ENCODE peak calls at places on chromosome 3, in four cellular contexts. A is PC-9; G is GM23338; Z is CD8-positive, alpha-beta T cell. T is an unnamed sample. For H3K4me1, the result is how much of the 10 kb centered on the place peaks cover.

GRCh38 chr3:94171954-94172353 is 109.1 kb downstream of the NSUN3 start:
- DNase-seq in G (no peak), A (no peak), Z (no peak), T (no peak)

GRCh38 chr3:115800489-115801080 is 177.3 kb downstream of the GAP43 start:
- DNase-seq in Z (no peak), G (no peak), A (peak), T (peak)

GRCh38 chr3:33920511-33920910 is 122.1 kb downstream of the PDCD6IP start:
- DNase-seq in Z (no peak), G (no peak), A (no peak), T (no peak)

GRCh38 chr3:36908647-36909180 is 36.1 kb downstream of the TRANK1 start:
- DNase-seq in A (no peak), Z (no peak), G (no peak), T (no peak)

GRCh38 chr3:195441971-195442572 is 748 bp downstream of the ACAP2 start:
- DNase-seq in Z (peak), A (peak), G (peak), T (peak)

GRCh38 chr3:104987859-104988258 is 378.9 kb upstream of the ALCAM start:
- DNase-seq in G (peak), A (no peak), Z (no peak), T (no peak)

GRCh38 chr3:190044142-190044541 is 76.6 kb downstream of the P3H2 start:
- DNase-seq in Z (no peak), A (no peak), G (no peak), T (no peak)

GRCh38 chr3:24088782-24089181 is 143.7 kb downstream of the NR1D2 start:
- DNase-seq in G (peak), A (no peak), Z (no peak), T (no peak)

GRCh38 chr3:21876742-21877141 is 125.7 kb upstream of the ZNF385D start:
- DNase-seq in Z (no peak), G (no peak), A (no peak), T (no peak)

GRCh38 chr3:77411990-77412389 is 372.1 kb downstream of the ROBO2 start:
- DNase-seq in Z (no peak), A (no peak), G (no peak), T (no peak)

GRCh38 chr3:72482589-72483249 is 365.5 kb downstream of the SHQ1 start:
- DNase-seq in Z (peak), G (peak), A (peak), T (peak)

GRCh38 chr3:45865568-45865955 is 20.8 kb upstream of the CCR9 start:
- DNase-seq in A (no peak), G (no peak), Z (no peak), T (no peak)

GRCh38 chr3:16239776-16240175 is 25.0 kb downstream of the DPH3 start:
- DNase-seq in Z (no peak), A (no peak), G (no peak), T (no peak)

GRCh38 chr3:114213669-114214541 is 23.5 kb downstream of the ZNF80 start:
- DNase-seq in G (peak), Z (peak), A (peak), T (peak)

GRCh38 chr3:52028572-52028971 is 27.8 kb downstream of the DUSP7 start:
- DNase-seq in G (no peak), A (no peak), Z (no peak), T (peak)

GRCh38 chr3:14765576-14766427 is 53.0 kb upstream of the FGD5 start:
- DNase-seq in A (no peak), G (no peak), Z (no peak), T (no peak)

GRCh38 chr3:107846282-107846852 is 244.5 kb downstream of the CD47 start:
- DNase-seq in A (no peak), G (peak), Z (peak), T (peak)

GRCh38 chr3:12401208-12401607 is 83.1 kb upstream of the TSEN2 start:
- DNase-seq in Z (no peak), G (no peak), A (no peak), T (no peak)

GRCh38 chr3:104556372-104557078 is 810.2 kb upstream of the ALCAM start:
- DNase-seq in A (no peak), G (peak), Z (no peak), T (no peak)

GRCh38 chr3:154356009-154356408 is 31.7 kb upstream of the DHX36 start:
- DNase-seq in Z (no peak), A (peak), G (no peak), T (no peak)

GRCh38 chr3:190495796-190496195 is 18.1 kb upstream of the IL1RAP start:
- DNase-seq in A (no peak), G (no peak), Z (no peak), T (no peak)

GRCh38 chr3:30597131-30597768 is 9.2 kb upstream of the TGFBR2 start:
- DNase-seq in Z (no peak), A (peak), G (no peak), T (no peak)

GRCh38 chr3:6262035-6262434 is 598.9 kb upstream of the GRM7 start:
- DNase-seq in A (peak), G (no peak), Z (no peak), T (no peak)

GRCh38 chr3:12661926-12662592 is 1.9 kb downstream of the RAF1 start:
- DNase-seq in A (no peak), Z (no peak), G (no peak), T (no peak)

GRCh38 chr3:124384527-124384926 is 345.7 kb upstream of the UMPS start:
- DNase-seq in A (no peak), G (no peak), Z (no peak), T (no peak)

GRCh38 chr3:72255191-72255590 is 470.2 kb upstream of the PROK2 start:
- DNase-seq in G (peak), Z (no peak), A (no peak), T (peak)

GRCh38 chr3:46544771-46545503 is 21.2 kb downstream of the LRRC2 start:
- DNase-seq in A (no peak), Z (no peak), G (peak), T (no peak)

GRCh38 chr3:64150527-64151238 is 74.6 kb downstream of the PRICKLE2 start:
- DNase-seq in A (no peak), G (no peak), Z (no peak), T (no peak)

GRCh38 chr3:67578416-67578815 is 76.0 kb downstream of the SUCLG2 start:
- DNase-seq in Z (no peak), G (peak), A (no peak), T (no peak)

GRCh38 chr3:76107935-76108570 is 322.7 kb upstream of the ZNF717 start:
- DNase-seq in Z (no peak), G (peak), A (no peak), T (peak)

GRCh38 chr3:44042772-44043171 is 198.9 kb upstream of the TOPAZ1 start:
- DNase-seq in Z (no peak), A (no peak), G (no peak), T (no peak)

GRCh38 chr3:17491601-17492000 is 250.8 kb downstream of the TBC1D5 start:
- DNase-seq in Z (no peak), G (no peak), A (no peak), T (no peak)

GRCh38 chr3:190582667-190583066 is 68.8 kb downstream of the IL1RAP start:
- DNase-seq in A (no peak), G (no peak), Z (no peak), T (no peak)

GRCh38 chr3:194711913-194712312 is 26.2 kb downstream of the FAM43A start:
- DNase-seq in A (peak), G (peak), Z (no peak), T (no peak)

GRCh38 chr3:161291191-161291901 is 70.2 kb downstream of the NMD3 start:
- DNase-seq in G (no peak), A (peak), Z (no peak), T (no peak)

GRCh38 chr3:44072601-44073540 is 168.8 kb upstream of the TOPAZ1 start:
- DNase-seq in A (no peak), G (no peak), Z (no peak), T (no peak)

DNA sequence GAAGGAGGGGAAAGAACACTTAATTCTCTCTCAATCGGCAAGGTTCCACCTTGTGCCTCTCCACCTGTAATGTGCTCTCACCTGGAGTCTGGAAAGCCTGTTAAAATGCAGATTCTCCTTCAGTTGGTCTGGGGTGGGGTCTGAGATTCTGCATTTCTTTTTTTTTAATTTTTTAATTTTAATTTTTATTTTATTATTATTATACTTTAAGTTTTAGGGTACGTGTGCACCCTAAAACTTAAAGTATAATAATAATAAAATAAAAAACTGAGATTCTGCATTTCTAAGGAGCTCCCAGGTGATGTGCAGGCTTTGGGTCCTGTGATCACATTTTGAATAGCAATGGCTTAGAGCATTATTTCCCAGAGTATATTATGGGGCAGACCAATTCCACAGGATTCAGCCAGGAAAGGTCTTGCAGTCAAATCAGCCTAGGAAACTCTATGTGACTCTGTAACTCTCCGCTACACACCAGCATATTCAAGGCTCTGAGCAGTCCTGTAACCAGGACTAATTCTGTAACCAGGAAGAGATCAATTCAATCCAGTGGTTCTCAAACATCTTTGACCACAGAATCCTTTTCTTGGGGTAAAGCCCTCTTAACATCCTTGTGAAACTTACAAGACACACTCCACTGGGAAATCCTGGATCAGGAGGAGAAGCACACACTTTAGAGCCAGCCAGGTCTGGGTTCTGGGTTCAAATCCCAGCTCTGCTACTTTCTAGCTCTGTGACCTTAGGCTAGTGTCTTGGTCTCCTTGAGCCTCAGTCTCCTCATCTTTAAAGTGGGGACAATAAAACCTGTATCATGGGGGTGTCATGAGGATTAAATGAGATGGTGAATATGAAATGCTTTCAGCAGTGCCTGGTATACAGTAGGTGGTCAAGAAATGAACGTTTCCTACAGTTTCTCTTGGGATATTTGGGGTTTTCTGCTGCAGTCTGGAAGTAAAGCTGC is 62.3 kb upstream of the SEC13 start:
- DNase-seq in G (no peak), Z (no peak), A (no peak), T (no peak)
- H3K4me1 ChIP-seq in G (under half), Z (under half), A (under half), T (under half)

DNA sequence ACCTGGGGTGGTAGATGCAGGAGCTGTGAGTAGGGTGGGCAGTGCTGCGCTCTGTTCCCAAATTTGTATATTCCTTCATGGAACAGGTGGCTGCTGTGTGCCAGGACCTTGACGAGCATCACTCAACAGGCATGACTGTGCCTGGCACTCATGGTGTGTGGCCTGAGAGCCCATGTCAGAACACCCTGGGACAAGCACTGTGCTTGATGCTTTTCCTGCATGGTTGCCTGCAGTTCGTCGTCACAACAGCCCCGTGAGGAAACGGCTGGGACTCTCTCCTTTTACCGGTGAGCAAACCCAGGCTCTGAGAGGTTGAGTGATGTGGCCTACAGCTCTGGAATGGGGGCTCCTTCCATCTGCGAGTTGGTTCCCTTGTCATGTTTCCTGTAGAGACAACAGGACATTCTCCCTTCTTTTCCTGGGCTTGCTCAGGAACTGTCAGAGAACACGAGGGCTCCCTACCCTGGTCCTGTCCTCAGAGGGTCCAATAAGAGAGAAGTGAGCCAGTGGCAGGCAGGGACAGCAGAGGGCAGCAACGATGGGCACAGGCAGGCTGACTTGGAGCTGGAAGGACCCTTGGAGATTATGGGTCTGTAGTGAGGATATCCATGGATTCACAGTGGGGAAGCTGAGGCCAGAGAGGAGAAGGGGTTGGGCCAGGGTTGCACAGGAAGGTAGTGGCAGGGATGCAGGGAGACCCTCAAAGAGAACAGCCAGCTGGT is 37.4 kb downstream of the PRKCD start:
- DNase-seq in G (peak), A (no peak), Z (no peak), T (no peak)
- TF ChIP-seq CTCF in G (peak), A (no peak), Z (no peak), T (no peak)

GRCh38 chr3:50164984-50165383 is 9.9 kb downstream of the SEMA3F start:
- DNase-seq in A (no peak), G (no peak), Z (no peak), T (no peak)

GRCh38 chr3:50164056-50164455 is 8.9 kb downstream of the SEMA3F start:
- DNase-seq in A (peak), Z (no peak), G (no peak), T (peak)

GRCh38 chr3:50165388-50166308 is 10.5 kb downstream of the SEMA3F start:
- DNase-seq in A (no peak), G (no peak), Z (no peak), T (no peak)

GRCh38 chr3:50163572-50163971 is 8.4 kb downstream of the SEMA3F start:
- DNase-seq in Z (no peak), A (no peak), G (no peak), T (no peak)

DNA sequence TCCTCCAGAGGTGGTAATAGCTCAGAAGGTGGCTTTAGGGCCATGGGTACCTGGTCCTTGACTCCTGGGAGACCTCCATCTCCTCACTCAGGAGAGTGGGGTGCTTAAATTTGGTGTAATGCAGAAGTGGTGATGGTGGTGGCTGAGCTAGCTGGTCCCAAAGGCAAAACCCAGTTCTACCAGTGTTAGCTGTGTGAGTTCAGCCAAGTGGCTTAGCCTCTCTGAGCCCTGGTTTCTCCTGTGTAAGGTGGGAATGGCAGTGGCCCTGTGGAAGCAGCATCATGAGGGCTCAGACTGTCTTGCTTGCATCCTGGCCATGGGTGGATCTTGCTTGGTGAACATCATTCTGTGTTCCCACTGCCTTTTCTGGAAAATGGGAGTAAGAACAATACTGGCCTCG is 9.4 kb downstream of the SEMA3F start:
- DNase-seq in G (no peak), Z (no peak), A (no peak), T (no peak)
- H3K4me1 ChIP-seq in G (under half), Z (under half), A (under half), T (under half)

GRCh38 chr3:178263236-178263916 is 272.9 kb upstream of the KCNMB2 start:
- DNase-seq in Z (no peak), A (no peak), G (no peak), T (no peak)
- TF ChIP-seq CTCF in Z (no peak), A (no peak), G (no peak), T (no peak)

T was measured in adrenal gland.